ENCODE peak calls at places on chromosome 14, in six cellular contexts. One of them, this sample, is unnamed. For H3K4me1, the result is how much of the 10 kb centered on the place peaks cover.

GRCh38 chr14:20904393-20905029 is 13.3 kb downstream of the RNASE3 start:
- DNase-seq in heart left ventricle: no peak
- DNase-seq in transverse colon: no peak
- DNase-seq in stomach: no peak
- DNase-seq in body of pancreas: no peak
- DNase-seq in ovary: no peak
- DNase-seq in this sample: no peak

GRCh38 chr14:103141117-103141796 is 18.0 kb downstream of the TNFAIP2 start:
- DNase-seq in body of pancreas: peak
- DNase-seq in heart left ventricle: no peak
- DNase-seq in ovary: peak
- DNase-seq in transverse colon: peak
- DNase-seq in stomach: peak
- DNase-seq in this sample: no peak

GRCh38 chr14:22096511-22096890 is 422.9 kb upstream of the OR4E1 start:
- DNase-seq in transverse colon: no peak
- DNase-seq in body of pancreas: no peak
- DNase-seq in heart left ventricle: no peak
- DNase-seq in stomach: no peak
- DNase-seq in ovary: no peak
- DNase-seq in this sample: no peak

GRCh38 chr14:74979029-74979428 is 23.6 kb upstream of the PGF start:
- DNase-seq in ovary: no peak
- DNase-seq in stomach: no peak
- DNase-seq in transverse colon: no peak
- DNase-seq in body of pancreas: no peak
- DNase-seq in heart left ventricle: no peak
- DNase-seq in this sample: no peak

GRCh38 chr14:101373690-101374295 is 187.5 kb upstream of the DIO3 start:
- DNase-seq in transverse colon: no peak
- DNase-seq in body of pancreas: no peak
- DNase-seq in ovary: no peak
- DNase-seq in stomach: no peak
- DNase-seq in heart left ventricle: no peak
- DNase-seq in this sample: no peak

GRCh38 chr14:56300495-56300894 is 182.3 kb downstream of the PELI2 start:
- DNase-seq in stomach: no peak
- DNase-seq in heart left ventricle: no peak
- DNase-seq in transverse colon: no peak
- DNase-seq in ovary: no peak
- DNase-seq in body of pancreas: no peak
- DNase-seq in this sample: no peak

GRCh38 chr14:69900603-69901002 is 21.4 kb downstream of the SMOC1 start:
- DNase-seq in body of pancreas: no peak
- DNase-seq in heart left ventricle: no peak
- DNase-seq in transverse colon: no peak
- DNase-seq in stomach: no peak
- DNase-seq in ovary: no peak
- DNase-seq in this sample: no peak

GRCh38 chr14:58796636-58797429 is 159.1 kb downstream of the DACT1 start:
- DNase-seq in body of pancreas: no peak
- DNase-seq in ovary: no peak
- DNase-seq in stomach: no peak
- DNase-seq in transverse colon: no peak
- DNase-seq in heart left ventricle: no peak
- DNase-seq in this sample: no peak

GRCh38 chr14:65321370-65321875 is 91.1 kb upstream of the FUT8 start:
- DNase-seq in stomach: no peak
- DNase-seq in heart left ventricle: no peak
- DNase-seq in transverse colon: no peak
- DNase-seq in ovary: no peak
- DNase-seq in body of pancreas: no peak
- DNase-seq in this sample: no peak

GRCh38 chr14:36105401-36105800 is 71.1 kb downstream of the PTCSC3 start:
- DNase-seq in body of pancreas: no peak
- DNase-seq in heart left ventricle: no peak
- DNase-seq in stomach: no peak
- DNase-seq in ovary: no peak
- DNase-seq in transverse colon: no peak
- DNase-seq in this sample: no peak

GRCh38 chr14:31933716-31934115 is 143.4 kb upstream of the ARHGAP5 start:
- DNase-seq in body of pancreas: no peak
- DNase-seq in heart left ventricle: no peak
- DNase-seq in stomach: no peak
- DNase-seq in ovary: no peak
- DNase-seq in transverse colon: no peak
- DNase-seq in this sample: no peak

GRCh38 chr14:89445252-89445973 is 28.4 kb upstream of the FOXN3 start:
- DNase-seq in stomach: no peak
- DNase-seq in body of pancreas: no peak
- DNase-seq in heart left ventricle: no peak
- DNase-seq in transverse colon: no peak
- DNase-seq in ovary: no peak
- DNase-seq in this sample: no peak

GRCh38 chr14:86601813-86602212 is 1071.9 kb downstream of the FLRT2 start:
- DNase-seq in body of pancreas: no peak
- DNase-seq in transverse colon: no peak
- DNase-seq in stomach: no peak
- DNase-seq in ovary: no peak
- DNase-seq in heart left ventricle: no peak
- DNase-seq in this sample: no peak

GRCh38 chr14:96802963-96803362 is 5.8 kb downstream of the VRK1 start:
- DNase-seq in ovary: no peak
- DNase-seq in transverse colon: no peak
- DNase-seq in body of pancreas: no peak
- DNase-seq in heart left ventricle: no peak
- DNase-seq in stomach: no peak
- DNase-seq in this sample: no peak

GRCh38 chr14:104436741-104437701 is 142.5 kb upstream of the C14orf180 start:
- DNase-seq in stomach: peak
- DNase-seq in transverse colon: peak
- DNase-seq in body of pancreas: peak
- DNase-seq in heart left ventricle: no peak
- DNase-seq in ovary: peak
- DNase-seq in this sample: no peak

GRCh38 chr14:96136361-96136760 is 68.3 kb upstream of the BDKRB2 start:
- DNase-seq in heart left ventricle: no peak
- DNase-seq in ovary: no peak
- DNase-seq in body of pancreas: no peak
- DNase-seq in stomach: no peak
- DNase-seq in transverse colon: no peak
- DNase-seq in this sample: no peak

GRCh38 chr14:30227871-30228270 is 300.2 kb upstream of the PRKD1 start:
- DNase-seq in heart left ventricle: no peak
- DNase-seq in transverse colon: no peak
- DNase-seq in body of pancreas: no peak
- DNase-seq in ovary: peak
- DNase-seq in stomach: no peak
- DNase-seq in this sample: peak

GRCh38 chr14:54815531-54815930 is 87.1 kb downstream of the GCH1 start:
- DNase-seq in heart left ventricle: no peak
- DNase-seq in stomach: no peak
- DNase-seq in transverse colon: no peak
- DNase-seq in body of pancreas: no peak
- DNase-seq in ovary: no peak
- DNase-seq in this sample: no peak

GRCh38 chr14:101587403-101587998 is 26.2 kb downstream of the DIO3 start:
- DNase-seq in body of pancreas: no peak
- DNase-seq in transverse colon: no peak
- DNase-seq in ovary: no peak
- DNase-seq in stomach: no peak
- DNase-seq in heart left ventricle: no peak
- DNase-seq in this sample: no peak

DNA sequence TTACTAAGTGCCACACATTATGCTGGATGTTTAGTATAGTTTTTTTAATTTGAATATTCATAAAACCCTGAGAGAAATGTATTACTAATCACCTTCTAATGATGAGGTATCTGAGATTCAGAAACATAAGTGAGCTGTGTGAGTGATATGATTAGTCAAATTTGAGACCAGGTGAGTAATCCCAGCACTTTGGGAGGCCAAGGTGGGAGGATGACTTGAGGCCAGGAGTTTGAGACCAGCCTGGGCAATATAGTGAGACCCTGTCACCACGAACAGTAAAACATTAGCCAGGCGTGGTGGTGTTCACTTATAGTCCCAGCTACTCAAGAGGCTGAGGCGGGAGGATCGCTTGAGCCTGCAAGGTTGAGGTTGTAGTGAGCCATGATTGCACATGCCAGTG is 438.4 kb downstream of the RAD51B start:
- DNase-seq in ovary: no peak
- DNase-seq in body of pancreas: no peak
- DNase-seq in transverse colon: no peak
- DNase-seq in heart left ventricle: no peak
- DNase-seq in stomach: no peak
- DNase-seq in this sample: no peak
- H3K4me1 ChIP-seq in ovary: under half
- H3K4me1 ChIP-seq in body of pancreas: under half
- H3K4me1 ChIP-seq in transverse colon: under half
- H3K4me1 ChIP-seq in heart left ventricle: under half
- H3K4me1 ChIP-seq in stomach: under half
- H3K4me1 ChIP-seq in this sample: under half

DNA sequence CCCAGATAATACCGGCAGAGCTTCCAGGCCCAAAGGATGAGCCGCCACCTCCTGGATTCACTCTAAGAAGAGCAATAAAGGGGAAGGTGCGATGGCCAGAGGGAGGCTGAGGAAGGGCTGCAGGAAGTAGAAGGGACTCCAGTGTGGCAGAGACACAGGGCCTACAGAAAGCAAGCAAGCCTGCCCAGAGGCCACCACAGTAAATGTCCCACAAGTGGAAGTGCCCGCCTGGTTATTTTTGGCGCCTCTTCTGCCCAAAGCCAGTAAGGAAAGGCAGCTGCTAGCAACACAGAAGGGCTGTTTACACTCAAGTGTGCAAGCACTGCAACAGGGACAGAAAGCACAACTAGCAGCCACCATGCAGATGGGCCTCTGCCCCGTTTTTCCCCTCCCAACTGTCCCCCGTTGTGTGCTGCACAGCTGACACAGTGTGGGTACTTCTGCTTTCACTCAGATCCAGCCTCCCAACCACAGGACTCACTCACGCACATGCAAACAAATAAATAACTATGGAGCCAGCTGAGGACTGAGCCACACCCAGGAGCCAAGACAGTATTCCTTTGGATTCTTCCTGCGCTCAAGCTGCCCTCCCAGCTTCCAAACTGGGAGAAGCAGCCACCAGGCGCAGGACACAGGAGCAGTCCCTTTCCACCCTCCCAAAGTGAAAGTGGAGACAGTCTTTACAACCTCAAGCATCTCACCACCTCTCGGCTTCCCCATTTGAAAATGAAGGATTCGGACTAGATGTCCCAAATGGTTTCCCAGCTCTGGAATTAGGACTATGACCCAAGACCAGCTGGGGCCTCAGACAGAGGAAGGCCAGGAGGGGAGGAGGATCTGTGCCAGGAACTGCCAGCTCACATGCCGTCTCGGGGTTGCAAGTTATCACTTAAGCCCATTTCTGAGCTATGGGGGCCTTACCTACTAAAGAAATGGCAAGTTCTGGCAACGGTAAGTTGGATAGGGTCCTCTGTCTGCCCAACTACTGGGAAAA is 40.0 kb upstream of the PNMA1 start:
- DNase-seq in stomach: no peak
- DNase-seq in body of pancreas: no peak
- DNase-seq in ovary: no peak
- DNase-seq in transverse colon: peak
- DNase-seq in heart left ventricle: peak
- DNase-seq in this sample: no peak
- TF ChIP-seq POLR2A in stomach: no peak
- TF ChIP-seq POLR2A in body of pancreas: no peak
- TF ChIP-seq POLR2A in ovary: no peak
- TF ChIP-seq POLR2A in transverse colon: no peak
- TF ChIP-seq POLR2A in heart left ventricle: no peak
- TF ChIP-seq POLR2A in this sample: no peak

GRCh38 chr14:33480589-33481184 is 470.2 kb downstream of the EGLN3 start:
- DNase-seq in stomach: no peak
- DNase-seq in heart left ventricle: no peak
- DNase-seq in body of pancreas: no peak
- DNase-seq in transverse colon: no peak
- DNase-seq in ovary: no peak
- DNase-seq in this sample: no peak

GRCh38 chr14:33477752-33478151 is 473.1 kb downstream of the EGLN3 start:
- DNase-seq in transverse colon: no peak
- DNase-seq in ovary: no peak
- DNase-seq in stomach: no peak
- DNase-seq in body of pancreas: no peak
- DNase-seq in heart left ventricle: no peak
- DNase-seq in this sample: no peak

GRCh38 chr14:33469898-33470297 is 481.0 kb downstream of the EGLN3 start:
- DNase-seq in body of pancreas: peak
- DNase-seq in ovary: no peak
- DNase-seq in heart left ventricle: no peak
- DNase-seq in stomach: peak
- DNase-seq in transverse colon: peak
- DNase-seq in this sample: no peak

DNA sequence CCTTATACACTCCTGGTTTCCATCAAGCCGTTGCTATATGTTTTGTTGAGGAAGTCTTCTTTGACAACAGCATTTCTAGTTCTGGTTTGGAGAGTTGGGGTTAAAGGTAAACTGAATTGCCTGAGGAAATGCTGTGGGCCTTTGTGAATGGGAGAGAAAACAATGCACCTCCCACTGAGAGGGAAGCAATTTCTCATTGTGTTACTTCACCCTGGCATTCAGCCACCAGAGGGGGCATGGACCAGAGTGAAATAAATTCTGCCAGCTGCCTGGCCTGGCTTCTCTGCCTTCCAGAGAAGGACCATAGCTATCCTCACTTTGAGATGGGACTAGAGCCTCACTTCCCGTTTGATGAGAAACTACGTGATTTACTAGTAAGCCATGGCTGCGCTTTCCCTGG is 475.3 kb downstream of the EGLN3 start:
- DNase-seq in transverse colon: peak
- DNase-seq in body of pancreas: peak
- DNase-seq in heart left ventricle: no peak
- DNase-seq in ovary: no peak
- DNase-seq in stomach: peak
- DNase-seq in this sample: no peak
- TF ChIP-seq CTCF in transverse colon: peak
- TF ChIP-seq CTCF in body of pancreas: no peak
- TF ChIP-seq CTCF in heart left ventricle: peak
- TF ChIP-seq CTCF in ovary: no peak
- TF ChIP-seq CTCF in stomach: peak
- TF ChIP-seq CTCF in this sample: no peak

DNA sequence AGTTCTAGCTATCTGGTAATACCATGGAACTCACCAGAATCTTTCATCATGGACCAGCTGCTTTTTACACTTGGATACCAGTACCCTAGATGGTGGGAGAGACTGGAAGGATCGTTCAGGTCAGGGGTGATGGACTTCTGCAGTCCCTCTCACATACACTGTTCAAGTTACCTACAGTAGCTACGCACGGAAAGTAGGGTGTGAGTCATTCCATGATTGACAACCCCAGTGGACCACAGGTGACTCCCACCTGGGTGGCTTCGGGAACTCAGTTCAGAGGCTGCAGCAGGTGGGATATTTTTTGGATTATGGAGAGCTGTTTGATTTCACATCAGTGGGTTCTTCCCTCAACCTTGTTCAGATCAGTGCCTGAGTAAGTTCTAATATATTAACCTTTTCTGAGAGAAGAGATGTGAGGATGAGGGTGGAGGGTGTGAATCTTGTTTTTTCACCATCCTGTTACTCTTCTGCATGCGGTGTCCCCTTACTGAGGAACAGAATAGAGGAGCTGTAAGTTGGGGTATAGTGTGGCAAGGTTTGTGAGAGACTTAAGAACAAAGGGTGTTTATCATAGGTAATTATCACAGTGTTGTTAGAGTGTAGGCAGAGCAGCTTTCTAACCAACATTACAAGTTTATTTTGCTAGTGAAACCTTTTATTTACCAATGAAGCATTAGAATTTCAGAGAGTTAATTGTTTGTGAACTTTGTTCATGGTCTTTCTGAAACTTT is 39.6 kb downstream of the PRKCH start:
- DNase-seq in heart left ventricle: no peak
- DNase-seq in transverse colon: no peak
- DNase-seq in stomach: no peak
- DNase-seq in ovary: no peak
- DNase-seq in body of pancreas: no peak
- DNase-seq in this sample: no peak
- H3K4me1 ChIP-seq in heart left ventricle: under half
- H3K4me1 ChIP-seq in transverse colon: under half
- H3K4me1 ChIP-seq in stomach: under half
- H3K4me1 ChIP-seq in ovary: under half
- H3K4me1 ChIP-seq in body of pancreas: under half
- H3K4me1 ChIP-seq in this sample: under half